ENCODE peak calls at places on chromosomes 11 and 22, in eight cellular contexts. B is IMR-90, M is PC-3, S is AG04450, L is fibroblast of lung, I is kidney, O is heart left ventricle, J is cardiac fibroblast. F is an unnamed sample.

GRCh38 chr11:107928767-107929507 is 689 bp downstream of the RAB39A start:
- DNase-seq in M (no peak), L (no peak), J (no peak), B (no peak), S (no peak), I (peak; percentile 71), O (peak; percentile 26), F (peak; percentile 41)

GRCh38 chr11:111808834-111809233 is 42.6 kb upstream of the PPP2R1B start:
- DNase-seq in B (no peak), S (no peak), J (no peak), O (no peak), L (no peak), I (no peak), M (no peak), F (no peak)

GRCh38 chr11:11620966-11621880 is 582 bp downstream of the GALNT18 start:
- DNase-seq in M (peak; percentile 31), S (no peak), I (peak; percentile 80), O (peak; percentile 45), J (peak; percentile 13), L (peak; percentile 35), B (peak; percentile 44), F (peak; percentile 60)

GRCh38 chr11:43937434-43938411 is 4.7 kb upstream of the C11orf96 start:
- DNase-seq in I (no peak), L (peak; percentile 51), O (no peak), B (peak; percentile 70), J (peak; percentile 74), M (peak; percentile 63), S (no peak), F (no peak)

GRCh38 chr22:20542736-20543135 is 35.3 kb downstream of the MED15 start:
- DNase-seq in M (no peak), B (no peak), O (no peak), S (no peak), J (no peak), L (no peak), I (no peak), F (no peak)

GRCh38 chr11:61281581-61282250 is 13.4 kb downstream of the VWCE start:
- DNase-seq in L (peak; percentile 24), M (no peak), I (no peak), O (no peak), S (no peak), J (peak; percentile 57), B (no peak), F (peak; percentile 76)

GRCh38 chr11:64028398-64029115 is 7.2 kb upstream of the FLRT1 start:
- DNase-seq in B (no peak), L (peak; percentile 24), J (peak; percentile 30), O (no peak), S (no peak), M (no peak), I (no peak), F (no peak)

GRCh38 chr22:29456211-29456671 is 17.9 kb downstream of the RFPL1 start:
- DNase-seq in O (no peak), J (no peak), B (peak; percentile 39), S (no peak), I (no peak), L (no peak), M (no peak), F (no peak)

GRCh38 chr11:61700221-61700620 is 20.0 kb downstream of the DAGLA start:
- DNase-seq in S (no peak), L (peak; percentile 65), I (peak; percentile 90), O (no peak), M (peak; percentile 97), J (peak; percentile 70), B (peak; percentile 51), F (no peak)

GRCh38 chr22:37193629-37194191 is 5.7 kb upstream of the C1QTNF6 start:
- DNase-seq in I (peak; percentile 6), S (no peak), M (no peak), B (peak; percentile 36), O (no peak), J (peak; percentile 61), L (no peak), F (peak; percentile 62)

GRCh38 chr11:120334894-120335462 is 1.2 kb upstream of the ARHGEF12 start:
- DNase-seq in L (peak; percentile 98), I (no peak), J (peak; percentile 91), O (peak; percentile 72), S (peak; percentile 81), B (peak; percentile 94), M (peak; percentile 96), F (peak; percentile 66)

GRCh38 chr11:13429836-13430235 is 33.2 kb downstream of the BTBD10 start:
- DNase-seq in I (no peak), M (no peak), S (no peak), O (no peak), J (no peak), L (no peak), B (no peak), F (no peak)

GRCh38 chr11:15119352-15119751 is 4.6 kb downstream of the INSC start:
- DNase-seq in O (no peak), L (no peak), I (no peak), S (no peak), M (no peak), B (peak; percentile 20), J (no peak), F (no peak)

GRCh38 chr11:104547996-104548661 is 350.1 kb downstream of the CASP12 start:
- DNase-seq in S (no peak), L (peak; percentile 47), O (no peak), I (no peak), M (no peak), B (peak; percentile 63), J (peak; percentile 18), F (no peak)

GRCh38 chr22:21816472-21816786 is 51.0 kb downstream of the MAPK1 start:
- DNase-seq in J (no peak), L (no peak), S (no peak), I (no peak), M (no peak), O (no peak), B (no peak), F (no peak)

GRCh38 chr11:132126973-132127900 is 756.8 kb downstream of the NTM start:
- DNase-seq in M (peak; percentile 70), S (peak; percentile 84), O (peak; percentile 63), B (peak; percentile 94), I (no peak), J (peak; percentile 94), L (peak; percentile 93), F (peak; percentile 47)

DNA sequence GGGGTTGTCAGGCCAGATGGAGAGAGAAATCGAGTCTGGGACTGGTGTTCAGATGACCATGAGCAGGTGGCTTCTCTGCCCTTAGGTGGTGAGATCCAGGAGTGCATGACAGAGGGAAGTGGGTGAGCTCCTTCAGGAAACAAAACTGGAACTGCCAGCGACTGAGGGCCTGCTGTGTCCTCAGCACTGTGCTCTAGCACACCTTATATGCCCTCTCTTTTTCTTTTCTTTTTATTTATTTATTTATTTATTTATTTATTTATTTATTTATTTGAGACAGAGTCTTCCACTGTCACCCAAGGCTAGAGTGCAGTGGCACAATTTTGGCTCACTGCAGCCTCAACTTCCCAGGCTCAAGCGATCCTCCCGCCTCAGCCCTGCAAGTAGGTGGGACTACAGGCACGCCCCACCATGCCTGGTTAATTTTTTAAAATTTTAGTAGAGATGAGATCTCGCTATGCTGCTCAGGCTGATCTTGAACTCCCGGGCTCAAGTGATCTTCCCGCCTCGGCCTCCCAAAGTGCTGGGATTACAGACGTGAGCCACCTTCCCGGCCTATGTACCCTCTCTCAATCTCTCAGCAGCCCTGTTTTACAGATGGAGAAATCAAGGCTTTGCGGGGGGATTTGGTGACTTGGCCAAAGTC is 14.8 kb upstream of the RASD2 start:
- DNase-seq in L (no peak), I (no peak), S (no peak), B (no peak), O (no peak), M (no peak), J (no peak), F (no peak)
- TF ChIP-seq CTCF in L (no peak), I (no peak), S (no peak), B (no peak), O (no peak), M (no peak), J (no peak), F (no peak)

GRCh38 chr11:47254381-47254780 is 3.4 kb upstream of the NR1H3 start:
- DNase-seq in B (no peak), I (no peak), M (no peak), O (no peak), J (peak; percentile 41), S (no peak), L (peak; percentile 52), F (no peak)
- TF ChIP-seq CTCF in B (no peak), I (no peak), M (no peak), O (no peak), J (no peak), S (no peak), L (no peak), F (no peak)

DNA sequence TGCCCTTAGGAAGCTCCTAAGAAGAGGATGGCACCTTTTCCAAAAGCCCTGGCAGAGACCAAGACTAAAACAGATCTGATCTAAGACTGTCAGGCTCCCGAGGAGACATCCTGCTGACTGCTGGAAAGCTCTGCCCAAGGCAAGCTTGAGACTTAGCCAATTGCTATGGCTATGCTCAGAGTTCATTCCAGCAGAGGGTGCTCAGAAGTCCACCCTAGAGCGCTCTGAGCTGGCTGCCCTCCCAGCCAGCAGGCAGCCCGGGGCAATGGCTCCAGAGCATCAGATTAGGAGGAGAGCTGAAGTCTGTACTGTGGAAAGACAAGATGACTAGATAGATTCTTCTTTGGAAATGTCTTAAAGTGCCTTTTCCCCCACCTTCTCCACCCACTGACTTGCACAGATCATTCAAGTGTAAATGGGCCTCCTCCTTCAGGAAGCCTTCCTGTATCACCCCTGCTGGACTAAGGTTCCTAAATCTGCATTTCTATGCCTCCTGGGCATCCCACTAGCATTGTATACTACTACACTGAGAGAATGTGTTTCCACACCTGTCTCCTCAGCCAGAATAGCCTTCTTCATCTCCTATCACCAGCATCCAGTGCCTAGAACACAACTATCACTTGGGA is 23.4 kb downstream of the LRRC55 start:
- DNase-seq in O (no peak), J (peak; percentile 65), S (no peak), M (peak; percentile 10), L (peak; percentile 43), B (peak; percentile 62), I (no peak), F (no peak)
- TF ChIP-seq CTCF in O (peak; percentile 12), J (no peak), S (peak; percentile 28), M (no peak), L (no peak), B (peak; percentile 38), I (no peak), F (no peak)

DNA sequence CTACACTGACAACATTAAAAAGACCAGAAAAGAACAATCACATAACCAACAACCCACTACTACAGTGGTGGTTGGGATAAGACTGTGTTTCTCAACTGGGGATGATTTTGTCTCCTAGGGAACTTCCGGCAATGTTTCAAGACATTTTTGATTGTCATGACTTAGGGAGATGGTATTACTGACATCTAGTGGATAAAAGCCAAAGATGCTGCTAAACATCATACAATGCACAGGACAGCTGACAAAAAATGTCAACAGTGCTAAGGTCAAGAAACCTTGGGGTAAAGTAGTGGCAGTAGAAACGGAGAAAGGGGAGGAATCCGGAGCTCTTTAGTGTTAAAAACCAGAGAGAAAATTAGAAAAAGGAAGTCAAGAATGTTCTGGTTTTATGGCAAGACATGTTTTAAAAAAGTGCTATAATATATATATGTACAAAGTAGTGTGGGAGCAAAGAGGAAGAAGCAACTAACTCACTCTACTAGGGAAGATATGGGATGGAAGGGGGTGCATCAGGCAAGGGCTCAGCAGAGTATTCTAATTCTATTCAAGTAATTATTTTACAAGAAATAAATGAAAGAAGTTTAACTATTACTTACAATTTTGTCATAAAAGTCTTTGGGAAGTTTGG is 37.2 kb downstream of the CKAP5 start:
- DNase-seq in B (peak; percentile 49), S (no peak), I (no peak), J (peak; percentile 36), M (peak; percentile 53), L (peak; percentile 31), O (no peak), F (no peak)
- TF ChIP-seq CTCF in B (peak; percentile 22), S (peak; percentile 18), I (no peak), J (peak; percentile 24), M (peak; percentile 57), L (peak; percentile 20), O (peak; percentile 25), F (no peak)